ENCODE peak calls at places on chromosomes 12 and 14, in six cellular contexts. One of them, this sample, is unnamed.

GRCh38 chr12:6941786-6942185 is 1.8 kb upstream of the RNU7-1 start:
- DNase-seq in GM23338: no peak
- DNase-seq in T-helper 2 cell: no peak
- DNase-seq in cardiac muscle cell: no peak
- DNase-seq in HepG2: no peak
- DNase-seq in GM06990: no peak
- DNase-seq in this sample: no peak

GRCh38 chr14:94450722-94451090 is 1.9 kb downstream of the SERPINA11 start:
- DNase-seq in GM23338: peak; percentile 9
- DNase-seq in T-helper 2 cell: no peak
- DNase-seq in cardiac muscle cell: no peak
- DNase-seq in HepG2: no peak
- DNase-seq in GM06990: no peak
- DNase-seq in this sample: no peak

GRCh38 chr12:125243811-125244210 is 178.6 kb downstream of the AACS start:
- DNase-seq in GM23338: no peak
- DNase-seq in T-helper 2 cell: no peak
- DNase-seq in cardiac muscle cell: no peak
- DNase-seq in HepG2: no peak
- DNase-seq in GM06990: no peak
- DNase-seq in this sample: no peak

GRCh38 chr14:64388533-64389243 is 535 bp downstream of the MTHFD1 start:
- DNase-seq in GM23338: peak; percentile 48
- DNase-seq in T-helper 2 cell: no peak
- DNase-seq in cardiac muscle cell: peak; percentile 36
- DNase-seq in HepG2: peak; percentile 4
- DNase-seq in GM06990: no peak
- DNase-seq in this sample: no peak

GRCh38 chr14:92460916-92461579 is 52.5 kb upstream of the RIN3 start:
- DNase-seq in GM23338: peak; percentile 39
- DNase-seq in T-helper 2 cell: peak; percentile 33
- DNase-seq in cardiac muscle cell: peak; percentile 65
- DNase-seq in HepG2: no peak
- DNase-seq in GM06990: no peak
- DNase-seq in this sample: peak; percentile 69

GRCh38 chr12:96444403-96444802 is 44.2 kb upstream of the CDK17 start:
- DNase-seq in GM23338: no peak
- DNase-seq in T-helper 2 cell: no peak
- DNase-seq in cardiac muscle cell: no peak
- DNase-seq in HepG2: no peak
- DNase-seq in GM06990: no peak
- DNase-seq in this sample: no peak

GRCh38 chr14:23725980-23726746 is 90.0 kb downstream of the DHRS2 start:
- DNase-seq in GM23338: no peak
- DNase-seq in T-helper 2 cell: no peak
- DNase-seq in cardiac muscle cell: no peak
- DNase-seq in HepG2: no peak
- DNase-seq in GM06990: no peak
- DNase-seq in this sample: no peak

GRCh38 chr14:69439516-69440270 is 41.2 kb downstream of the SLC39A9 start:
- DNase-seq in GM23338: peak; percentile 67
- DNase-seq in T-helper 2 cell: no peak
- DNase-seq in cardiac muscle cell: no peak
- DNase-seq in HepG2: no peak
- DNase-seq in GM06990: no peak
- DNase-seq in this sample: no peak

GRCh38 chr14:26276757-26277156 is 321.1 kb downstream of the NOVA1 start:
- DNase-seq in GM23338: peak; percentile 80
- DNase-seq in T-helper 2 cell: no peak
- DNase-seq in cardiac muscle cell: no peak
- DNase-seq in HepG2: no peak
- DNase-seq in GM06990: no peak
- DNase-seq in this sample: no peak

GRCh38 chr12:113056631-113057488 is at the start of gene DTX1:
- DNase-seq in GM23338: peak; percentile 48
- DNase-seq in T-helper 2 cell: no peak
- DNase-seq in cardiac muscle cell: peak; percentile 21
- DNase-seq in HepG2: no peak
- DNase-seq in GM06990: no peak
- DNase-seq in this sample: peak; percentile 61

GRCh38 chr14:48726080-48726642 is 860.0 kb downstream of the RPS29 start:
- DNase-seq in GM23338: no peak
- DNase-seq in T-helper 2 cell: no peak
- DNase-seq in cardiac muscle cell: no peak
- DNase-seq in HepG2: no peak
- DNase-seq in GM06990: no peak
- DNase-seq in this sample: no peak

GRCh38 chr12:31647106-31647505 is 12.4 kb upstream of the ETFBKMT start:
- DNase-seq in GM23338: no peak
- DNase-seq in T-helper 2 cell: no peak
- DNase-seq in cardiac muscle cell: no peak
- DNase-seq in HepG2: no peak
- DNase-seq in GM06990: no peak
- DNase-seq in this sample: no peak

GRCh38 chr14:98290596-98290995 is 981.4 kb downstream of the BCL11B start:
- DNase-seq in GM23338: no peak
- DNase-seq in T-helper 2 cell: no peak
- DNase-seq in cardiac muscle cell: no peak
- DNase-seq in HepG2: no peak
- DNase-seq in GM06990: no peak
- DNase-seq in this sample: no peak

GRCh38 chr12:98701166-98701565 is 56.1 kb downstream of the APAF1 start:
- DNase-seq in GM23338: no peak
- DNase-seq in T-helper 2 cell: no peak
- DNase-seq in cardiac muscle cell: no peak
- DNase-seq in HepG2: no peak
- DNase-seq in GM06990: no peak
- DNase-seq in this sample: no peak

GRCh38 chr12:123398177-123398916 is 14.4 kb downstream of the KMT5A start:
- DNase-seq in GM23338: no peak
- DNase-seq in T-helper 2 cell: no peak
- DNase-seq in cardiac muscle cell: peak; percentile 83
- DNase-seq in HepG2: no peak
- DNase-seq in GM06990: no peak
- DNase-seq in this sample: no peak

GRCh38 chr14:105091335-105092123 is 26.3 kb upstream of the GPR132 start:
- DNase-seq in GM23338: no peak
- DNase-seq in T-helper 2 cell: no peak
- DNase-seq in cardiac muscle cell: peak; percentile 20
- DNase-seq in HepG2: peak; percentile 71
- DNase-seq in GM06990: no peak
- DNase-seq in this sample: peak; percentile 32